ENCODE peak calls at places on chromosomes 13 and 19, in six cellular contexts. V, I, R, D, X and F are unnamed samples.
A peak's percentile ranks its signal among the peaks of the same experiment; 100 is the strongest.

GRCh38 chr13:45353895-45354294 is 12.9 kb upstream of the TPT1 start:
- DNase-seq in V (no peak), I (no peak), R (no peak), D (no peak), X (no peak), F (no peak)

GRCh38 chr13:35164324-35164932 is 222.4 kb downstream of the NBEA start:
- DNase-seq in V (peak; percentile 50), I (no peak), R (no peak), D (peak; percentile 18), X (peak; percentile 54), F (no peak)

GRCh38 chr13:42650470-42650869 is 76.5 kb downstream of the TNFSF11 start:
- DNase-seq in V (no peak), I (no peak), R (no peak), D (no peak), X (no peak), F (no peak)

GRCh38 chr13:92829930-92830329 is 396.7 kb upstream of the GPC6 start:
- DNase-seq in V (no peak), I (no peak), R (no peak), D (no peak), X (no peak), F (no peak)

GRCh38 chr13:109652536-109652935 is 133.8 kb downstream of the IRS2 start:
- DNase-seq in V (peak; percentile 85), I (no peak), R (no peak), D (no peak), X (no peak), F (no peak)

GRCh38 chr19:10228925-10229324 is 2.2 kb downstream of the S1PR2 start:
- DNase-seq in V (peak; percentile 25), I (peak; percentile 54), R (peak; percentile 66), D (peak; percentile 35), X (peak; percentile 44), F (no peak)

GRCh38 chr13:30898721-30899188 is 7.3 kb upstream of the MEDAG start:
- DNase-seq in V (peak; percentile 69), I (no peak), R (no peak), D (peak; percentile 15), X (no peak), F (no peak)

GRCh38 chr13:68124437-68125086 is 894.4 kb upstream of the PCDH9 start:
- DNase-seq in V (peak; percentile 49), I (no peak), R (no peak), D (no peak), X (no peak), F (no peak)

GRCh38 chr13:70816853-70817252 is 708.6 kb upstream of the KLHL1 start:
- DNase-seq in V (no peak), I (no peak), R (no peak), D (no peak), X (no peak), F (no peak)

GRCh38 chr13:30581582-30581981 is 36.1 kb upstream of the USPL1 start:
- DNase-seq in V (peak; percentile 59), I (no peak), R (no peak), D (peak; percentile 18), X (peak; percentile 30), F (no peak)

GRCh38 chr19:15378529-15379082 is 981 bp downstream of the AKAP8 start:
- DNase-seq in V (peak; percentile 37), I (no peak), R (no peak), D (peak; percentile 55), X (peak; percentile 71), F (no peak)

GRCh38 chr19:38849746-38850230 is at the start of gene HNRNPL:
- DNase-seq in V (no peak), I (peak; percentile 99), R (no peak), D (peak; percentile 99), X (no peak), F (peak; percentile 99)

GRCh38 chr19:48445256-48445605 is 552 bp upstream of the GRWD1 start:
- DNase-seq in V (peak; percentile 91), I (no peak), R (peak; percentile 62), D (peak; percentile 91), X (peak; percentile 75), F (no peak)

GRCh38 chr13:113448885-113449692 is 4.2 kb downstream of the ADPRHL1 start:
- DNase-seq in V (peak; percentile 22), I (no peak), R (no peak), D (peak; percentile 83), X (no peak), F (no peak)

GRCh38 chr19:38701455-38702063 is 42.7 kb downstream of the CAPN12 start:
- DNase-seq in V (no peak), I (no peak), R (no peak), D (no peak), X (no peak), F (no peak)

GRCh38 chr19:36267061-36267845 is 52.3 kb downstream of the ZNF146 start:
- DNase-seq in V (no peak), I (no peak), R (no peak), D (no peak), X (no peak), F (no peak)

GRCh38 chr13:100989424-100989823 is 314.8 kb upstream of the TMTC4 start:
- DNase-seq in V (no peak), I (no peak), R (no peak), D (no peak), X (no peak), F (no peak)

GRCh38 chr13:100983111-100983510 is 308.5 kb upstream of the TMTC4 start:
- DNase-seq in V (no peak), I (no peak), R (no peak), D (no peak), X (no peak), F (no peak)

GRCh38 chr13:100984349-100984748 is 309.8 kb upstream of the TMTC4 start:
- DNase-seq in V (no peak), I (no peak), R (no peak), D (no peak), X (no peak), F (no peak)

GRCh38 chr13:100986571-100986970 is 312.0 kb upstream of the TMTC4 start:
- DNase-seq in V (no peak), I (no peak), R (no peak), D (no peak), X (no peak), F (no peak)

DNA sequence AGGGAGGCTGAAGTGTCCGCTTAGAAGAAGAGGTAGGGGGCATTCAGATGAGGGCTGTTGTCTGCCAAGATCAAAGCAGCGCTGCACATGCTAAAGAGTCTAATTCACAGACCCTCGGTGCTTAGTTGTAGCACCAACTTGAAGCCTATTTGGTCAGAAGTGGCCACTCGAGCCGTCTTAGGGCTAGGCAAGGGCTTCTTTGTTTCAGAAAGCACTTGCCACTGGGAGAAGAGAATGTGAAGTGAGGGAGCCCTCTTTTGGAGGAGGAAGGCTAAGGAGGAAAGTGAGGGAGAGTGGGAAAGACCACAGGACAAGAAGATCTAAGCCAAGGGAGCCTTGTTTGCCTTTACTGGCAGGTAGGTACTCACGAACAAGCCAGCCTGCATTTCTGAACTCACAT is 313.4 kb upstream of the TMTC4 start:
- DNase-seq in V (no peak), I (peak; percentile 12), R (peak; percentile 49), D (no peak), X (peak; percentile 6), F (no peak)
- TF ChIP-seq CTCF in V (peak; percentile 4), I (no peak), R (peak; percentile 51), D (no peak), X (no peak), F (peak; percentile 9)

DNA sequence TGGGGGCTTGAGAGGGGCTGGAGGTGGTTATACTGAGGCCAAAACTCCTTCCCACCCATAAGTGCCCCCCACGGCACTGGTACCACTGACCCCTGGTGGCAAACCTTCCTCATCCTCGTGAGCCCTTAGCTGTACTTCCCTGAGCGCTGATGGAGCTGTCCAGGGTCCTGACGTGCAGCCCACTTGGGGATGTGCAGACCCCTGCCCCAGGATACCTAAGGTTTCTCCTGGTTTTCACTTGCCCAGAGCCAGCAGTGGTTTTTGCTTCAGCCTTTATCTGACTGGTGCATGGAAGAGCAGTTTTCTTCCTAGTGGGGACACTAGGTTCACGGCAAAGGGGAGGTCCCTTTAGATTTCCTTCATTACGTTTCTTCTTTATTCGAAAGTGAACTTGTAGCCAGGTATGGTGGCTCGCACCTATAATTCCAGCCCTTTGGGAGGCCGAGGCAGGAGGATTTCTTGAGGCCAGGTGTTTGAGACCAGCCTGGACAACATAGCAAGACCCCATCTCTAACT is 28.7 kb upstream of the KCTD15 start:
- DNase-seq in V (no peak), I (peak; percentile 91), R (peak; percentile 82), D (no peak), X (peak; percentile 88), F (peak; percentile 84)
- TF ChIP-seq CTCF in V (no peak), I (no peak), R (peak; percentile 71), D (no peak), X (peak; percentile 31), F (peak; percentile 63)

DNA sequence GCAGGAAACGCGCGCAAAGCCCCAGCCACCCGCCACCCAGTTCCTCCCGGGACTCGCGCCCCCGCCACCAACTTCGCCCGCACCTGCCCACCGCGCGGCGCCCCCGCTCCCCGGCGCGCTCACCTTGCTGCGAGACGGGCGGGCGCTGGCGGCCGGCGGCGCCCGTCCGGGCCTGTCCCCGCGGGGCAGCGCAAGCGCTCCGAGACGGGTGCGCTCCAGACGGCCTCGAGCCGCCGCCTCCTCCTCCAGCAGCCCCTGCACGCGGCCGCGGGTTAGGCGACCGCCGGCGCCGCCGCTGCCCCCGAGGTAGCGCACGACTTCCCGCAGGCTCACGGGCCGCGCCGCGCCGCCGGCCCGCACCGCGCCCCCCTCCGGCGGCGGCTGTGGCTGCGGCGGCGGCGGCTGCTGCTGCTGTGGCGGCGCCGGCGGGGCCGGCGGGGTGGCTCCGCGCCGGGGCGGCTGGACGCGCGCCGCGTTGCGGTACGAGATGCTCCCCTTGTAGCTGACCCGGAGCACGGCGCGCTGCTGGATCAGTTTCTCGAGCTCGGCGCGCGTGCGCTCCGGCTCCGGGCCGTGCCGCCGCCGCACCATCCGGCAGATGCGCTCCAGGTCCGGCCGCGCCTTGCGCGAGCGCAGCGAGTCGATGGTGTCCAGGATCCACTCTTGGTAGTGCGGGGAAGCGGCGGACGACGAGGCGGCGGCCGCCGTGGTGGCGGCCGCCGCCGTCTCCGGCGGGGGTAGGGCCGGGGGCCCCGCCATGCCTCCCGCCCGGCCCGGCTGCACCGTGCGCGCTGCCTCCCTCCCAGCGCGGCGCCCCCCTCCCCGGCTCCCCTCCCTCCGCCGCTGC is 666 bp downstream of the SAMD1 start:
- DNase-seq in V (no peak), I (peak; percentile 54), R (no peak), D (peak; percentile 44), X (peak; percentile 82), F (peak; percentile 45)
- TF ChIP-seq CTCF in V (no peak), I (no peak), R (peak; percentile 12), D (peak; percentile 38), X (no peak), F (no peak)

GRCh38 chr13:59997976-59998375 is 165.8 kb downstream of the DIAPH3 start:
- DNase-seq in V (no peak), I (no peak), R (no peak), D (no peak), X (no peak), F (no peak)

GRCh38 chr13:60000081-60000480 is 163.6 kb downstream of the DIAPH3 start:
- DNase-seq in V (no peak), I (no peak), R (no peak), D (no peak), X (no peak), F (no peak)

GRCh38 chr13:59996461-59996860 is 167.3 kb downstream of the DIAPH3 start:
- DNase-seq in V (no peak), I (no peak), R (no peak), D (no peak), X (no peak), F (no peak)

GRCh38 chr13:60001892-60002291 is 161.8 kb downstream of the DIAPH3 start:
- DNase-seq in V (peak; percentile 79), I (no peak), R (no peak), D (no peak), X (no peak), F (no peak)

DNA sequence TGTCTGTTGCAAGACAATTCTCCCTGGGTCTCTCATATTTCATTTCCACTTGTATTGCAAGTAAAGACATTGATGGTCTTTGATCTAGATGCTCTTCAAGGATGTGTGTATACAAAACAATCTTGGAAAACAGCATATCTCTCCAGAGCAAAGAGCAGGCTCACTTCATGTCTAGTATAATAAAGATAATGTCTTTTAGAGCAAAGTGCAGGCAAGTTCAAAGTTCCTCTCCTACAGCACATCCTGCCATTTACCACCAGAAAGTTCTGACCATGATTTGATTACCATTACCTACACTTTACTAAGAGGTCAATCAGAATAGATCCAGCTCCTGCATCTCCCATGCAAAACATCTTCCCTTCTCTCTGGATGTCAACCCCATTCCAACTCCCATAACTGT is 162.7 kb downstream of the DIAPH3 start:
- DNase-seq in V (no peak), I (no peak), R (no peak), D (no peak), X (no peak), F (no peak)
- TF ChIP-seq CTCF in V (no peak), I (no peak), R (no peak), D (no peak), X (no peak), F (no peak)